ENCODE peak calls at places on chromosomes 3 and 15, in ten cellular contexts. M is pancreas; R is heart left ventricle; F is CD8-positive, alpha-beta T cell; Y is astrocyte; D is heart right ventricle; N is psoas muscle; Z is GM23248; A is trophoblast cell; H is RWPE2. O is an unnamed sample. For H3K27me3 and H3K4me1, the result is how much of the 10 kb centered on the place peaks cover.

GRCh38 chr15:61084944-61085367 is 144.1 kb downstream of the RORA start:
- DNase-seq in M (no peak), R (peak), F (no peak), Y (no peak), D (peak), N (no peak), Z (no peak), A (no peak), H (no peak), O (no peak)

GRCh38 chr3:107861422-107861821 is 229.4 kb downstream of the CD47 start:
- DNase-seq in M (no peak), R (no peak), F (no peak), Y (no peak), D (no peak), N (no peak), Z (no peak), A (peak), H (no peak), O (no peak)

GRCh38 chr3:4533489-4534443 is 40.6 kb downstream of the ITPR1 start:
- DNase-seq in M (peak), R (no peak), F (no peak), Y (peak), D (peak), N (no peak), Z (no peak), A (peak), H (no peak), O (no peak)

GRCh38 chr15:73125219-73125618 is 73.0 kb downstream of the NEO1 start:
- DNase-seq in M (no peak), R (no peak), F (no peak), Y (no peak), D (no peak), N (no peak), Z (peak), A (no peak), H (no peak), O (no peak)

GRCh38 chr15:40456299-40456712 is 14.5 kb upstream of the CHST14 start:
- DNase-seq in M (peak), R (no peak), F (no peak), Y (no peak), D (no peak), N (no peak), Z (no peak), A (peak), H (no peak), O (no peak)

GRCh38 chr15:81195339-81195864 is 1.3 kb upstream of the IL16 start:
- DNase-seq in M (no peak), R (no peak), F (no peak), Y (no peak), D (no peak), N (no peak), Z (no peak), A (no peak), H (no peak), O (no peak)

GRCh38 chr3:158918008-158918407 is 116.2 kb downstream of the MFSD1 start:
- DNase-seq in M (peak), R (no peak), F (no peak), Y (peak), D (peak), N (no peak), Z (peak), A (peak), H (no peak), O (no peak)

GRCh38 chr3:65972765-65973164 is 66.0 kb downstream of the MAGI1 start:
- DNase-seq in M (no peak), R (no peak), F (no peak), Y (no peak), D (no peak), N (no peak), Z (no peak), A (no peak), H (no peak), O (no peak)

GRCh38 chr15:28977377-28978010 is 91.7 kb downstream of the APBA2 start:
- DNase-seq in M (peak), R (peak), F (no peak), Y (peak), D (peak), N (no peak), Z (peak), A (peak), H (peak), O (no peak)

GRCh38 chr3:26562324-26562723 is 60.2 kb upstream of the LRRC3B start:
- DNase-seq in M (no peak), R (no peak), F (no peak), Y (no peak), D (no peak), N (no peak), Z (no peak), A (no peak), H (no peak), O (no peak)

GRCh38 chr3:76403556-76403955 is 618.2 kb upstream of the ZNF717 start:
- DNase-seq in M (no peak), R (no peak), F (no peak), Y (peak), D (no peak), N (no peak), Z (peak), A (no peak), H (no peak), O (no peak)

GRCh38 chr3:10378742-10379141 is 57.8 kb upstream of the SEC13 start:
- DNase-seq in M (no peak), R (no peak), F (no peak), Y (no peak), D (no peak), N (no peak), Z (no peak), A (no peak), H (no peak), O (no peak)

GRCh38 chr3:112427123-112427522 is 72.1 kb downstream of the BTLA start:
- DNase-seq in M (no peak), R (no peak), F (no peak), Y (no peak), D (no peak), N (no peak), Z (no peak), A (no peak), H (no peak), O (no peak)

GRCh38 chr3:94928921-94929320 is 866.1 kb downstream of the NSUN3 start:
- DNase-seq in M (no peak), R (no peak), F (no peak), Y (peak), D (no peak), N (no peak), Z (peak), A (peak), H (peak), O (no peak)

GRCh38 chr3:196180346-196180745 is 30.9 kb downstream of the ZDHHC19 start:
- DNase-seq in M (no peak), R (no peak), F (no peak), Y (no peak), D (no peak), N (peak), Z (no peak), A (no peak), H (no peak), O (no peak)

GRCh38 chr3:127157181-127157828 is 35.6 kb upstream of the PRR23E start:
- DNase-seq in M (no peak), R (no peak), F (no peak), Y (no peak), D (no peak), N (peak), Z (no peak), A (no peak), H (no peak), O (no peak)

GRCh38 chr15:60026555-60026954 is 22.4 kb downstream of the FOXB1 start:
- DNase-seq in M (no peak), R (no peak), F (no peak), Y (no peak), D (no peak), N (no peak), Z (peak), A (no peak), H (no peak), O (no peak)

GRCh38 chr3:53062905-53063304 is 17.0 kb upstream of the SFMBT1 start:
- DNase-seq in M (no peak), R (no peak), F (no peak), Y (no peak), D (no peak), N (no peak), Z (no peak), A (no peak), H (no peak), O (no peak)

GRCh38 chr3:52531636-52532516 is 1.8 kb downstream of the NT5DC2 start:
- DNase-seq in M (peak), R (peak), F (no peak), Y (no peak), D (peak), N (peak), Z (no peak), A (no peak), H (peak), O (no peak)

GRCh38 chr3:99532246-99532645 is 106.1 kb upstream of the COL8A1 start:
- DNase-seq in M (no peak), R (peak), F (no peak), Y (peak), D (peak), N (no peak), Z (peak), A (peak), H (no peak), O (no peak)

GRCh38 chr3:178384302-178384939 is 151.8 kb upstream of the KCNMB2 start:
- DNase-seq in M (no peak), R (no peak), F (no peak), Y (peak), D (no peak), N (no peak), Z (peak), A (no peak), H (no peak), O (no peak)

GRCh38 chr3:135145581-135145980 is 350.5 kb downstream of the EPHB1 start:
- DNase-seq in M (no peak), R (no peak), F (no peak), Y (no peak), D (no peak), N (no peak), Z (peak), A (no peak), H (no peak), O (no peak)

GRCh38 chr3:184538600-184539431 is 22.8 kb upstream of the EPHB3 start:
- DNase-seq in M (no peak), R (peak), F (no peak), Y (no peak), D (no peak), N (no peak), Z (no peak), A (no peak), H (no peak), O (no peak)
- H3K27me3 ChIP-seq in M (under half), R (under half), F (under half), Y (under half), D (under half), N (under half), Z (half or more), A (under half), H (under half), O (under half)

GRCh38 chr3:42014443-42014945 is 52.6 kb upstream of the ULK4 start:
- DNase-seq in M (no peak), R (peak), F (no peak), Y (no peak), D (no peak), N (no peak), Z (peak), A (no peak), H (no peak), O (no peak)

GRCh38 chr3:42014949-42015533 is 53.1 kb upstream of the ULK4 start:
- DNase-seq in M (peak), R (peak), F (no peak), Y (no peak), D (peak), N (peak), Z (peak), A (no peak), H (no peak), O (peak)

GRCh38 chr3:42012378-42012934 is 50.6 kb upstream of the ULK4 start:
- DNase-seq in M (no peak), R (no peak), F (no peak), Y (no peak), D (no peak), N (no peak), Z (no peak), A (no peak), H (no peak), O (no peak)

GRCh38 chr3:42012935-42013651 is 51.2 kb upstream of the ULK4 start:
- DNase-seq in M (peak), R (peak), F (peak), Y (no peak), D (peak), N (peak), Z (peak), A (peak), H (no peak), O (peak)

GRCh38 chr3:42013652-42014442 is 51.9 kb upstream of the ULK4 start:
- DNase-seq in M (peak), R (peak), F (no peak), Y (no peak), D (peak), N (peak), Z (peak), A (peak), H (no peak), O (peak)
- H3K4me1 ChIP-seq in M (under half), R (under half), F (under half), Y (under half), D (under half), N (under half), Z (under half), A (under half), H (under half), O (under half)

DNA sequence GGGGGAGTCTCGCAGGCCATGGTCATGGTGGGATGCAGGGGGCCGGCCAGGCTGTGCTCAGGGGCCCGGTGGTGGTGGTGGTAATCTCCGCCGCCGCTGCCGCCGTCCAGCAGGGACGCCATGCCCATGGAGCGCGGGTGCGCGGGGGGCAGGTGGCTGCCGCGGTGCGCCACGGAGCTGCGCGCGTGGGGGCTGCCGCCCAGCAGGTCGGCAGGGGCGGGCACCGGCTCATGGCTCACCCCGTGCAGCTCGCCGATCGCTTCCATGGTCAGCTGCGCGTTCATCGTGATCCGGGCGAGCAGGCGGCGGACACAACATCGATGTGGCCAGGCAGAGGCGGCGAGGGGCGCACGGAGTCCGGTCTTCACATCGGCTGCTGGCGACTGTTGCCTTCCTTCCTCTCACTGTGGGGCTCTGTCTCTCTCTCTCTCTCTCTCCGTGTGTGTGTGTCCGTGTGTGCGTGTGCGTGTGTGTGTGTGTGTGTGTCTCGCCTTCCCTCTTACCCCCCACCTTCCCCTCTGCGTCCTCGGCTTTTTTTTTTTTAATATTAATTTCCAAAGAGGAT is 453 bp downstream of the ONECUT1 start:
- DNase-seq in M (peak), R (no peak), F (no peak), Y (peak), D (no peak), N (no peak), Z (peak), A (no peak), H (no peak), O (no peak)
- H3K27me3 ChIP-seq in M (under half), R (half or more), F (under half), Y (half or more), D (half or more), N (half or more), Z (half or more), A (half or more), H (half or more), O (half or more)

GRCh38 chr3:115658337-115659181 is 35.2 kb downstream of the GAP43 start:
- DNase-seq in M (peak), R (peak), F (peak), Y (peak), D (peak), N (peak), Z (peak), A (peak), H (peak), O (peak)

GRCh38 chr3:115657168-115657567 is 33.9 kb downstream of the GAP43 start:
- DNase-seq in M (no peak), R (no peak), F (no peak), Y (no peak), D (no peak), N (no peak), Z (no peak), A (no peak), H (no peak), O (no peak)

GRCh38 chr3:115659861-115660260 is 36.6 kb downstream of the GAP43 start:
- DNase-seq in M (no peak), R (no peak), F (no peak), Y (peak), D (no peak), N (no peak), Z (peak), A (no peak), H (no peak), O (no peak)

GRCh38 chr3:115659253-115659652 is 35.9 kb downstream of the GAP43 start:
- DNase-seq in M (no peak), R (no peak), F (no peak), Y (no peak), D (no peak), N (no peak), Z (peak), A (no peak), H (no peak), O (no peak)

GRCh38 chr3:115658032-115658336 is 34.7 kb downstream of the GAP43 start:
- DNase-seq in M (no peak), R (no peak), F (no peak), Y (no peak), D (no peak), N (no peak), Z (no peak), A (no peak), H (no peak), O (no peak)
- H3K4me1 ChIP-seq in M (under half), R (under half), F (under half), Y (under half), D (under half), N (under half), Z (under half), A (under half), H (under half), O (under half)

DNA sequence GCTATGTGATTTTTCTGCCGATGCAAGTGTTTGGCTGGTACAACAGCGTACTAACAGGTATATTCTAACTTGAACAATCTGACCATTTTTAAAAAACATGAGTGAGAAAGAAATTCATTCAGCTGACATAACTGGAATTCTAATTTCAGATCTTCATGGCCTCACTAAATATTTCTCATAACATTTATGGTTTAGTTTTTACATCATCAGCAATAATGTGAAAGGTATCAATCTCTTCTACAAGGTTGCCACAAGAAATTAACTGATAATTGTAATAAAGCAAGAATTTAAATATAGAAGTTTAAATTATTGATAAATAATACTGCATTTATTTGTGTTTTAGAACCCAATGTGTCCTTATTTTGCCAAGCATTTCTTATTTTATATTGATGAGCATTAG is 5.2 kb upstream of the C3orf80 start:
- DNase-seq in M (no peak), R (no peak), F (no peak), Y (no peak), D (no peak), N (no peak), Z (no peak), A (no peak), H (no peak), O (no peak)
- H3K27me3 ChIP-seq in M (under half), R (under half), F (under half), Y (under half), D (under half), N (under half), Z (under half), A (under half), H (under half), O (under half)

DNA sequence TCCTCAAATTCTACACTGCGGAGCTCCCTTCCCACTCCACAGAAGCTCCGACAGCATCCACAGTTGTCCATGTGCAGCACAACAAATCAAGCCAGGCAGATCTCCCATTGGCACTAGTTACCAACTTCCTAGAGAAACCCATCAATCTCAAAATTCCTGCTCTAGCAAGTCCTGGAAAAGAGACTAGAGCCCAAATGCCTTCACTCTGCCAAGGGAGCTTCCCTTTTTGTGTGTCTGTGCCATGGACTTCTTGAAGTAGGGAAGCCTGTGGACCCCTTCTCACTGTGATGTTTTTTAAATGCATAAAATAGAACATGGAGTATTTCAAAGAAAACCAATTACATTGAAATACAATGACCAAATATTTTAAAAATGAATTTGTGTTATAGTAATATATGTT is 59.1 kb downstream of the TGFBR2 start:
- DNase-seq in M (no peak), R (no peak), F (no peak), Y (no peak), D (no peak), N (no peak), Z (no peak), A (no peak), H (no peak), O (no peak)
- H3K4me1 ChIP-seq in M (under half), R (under half), F (half or more), Y (under half), D (half or more), N (under half), Z (under half), A (under half), H (under half), O (under half)

DNA sequence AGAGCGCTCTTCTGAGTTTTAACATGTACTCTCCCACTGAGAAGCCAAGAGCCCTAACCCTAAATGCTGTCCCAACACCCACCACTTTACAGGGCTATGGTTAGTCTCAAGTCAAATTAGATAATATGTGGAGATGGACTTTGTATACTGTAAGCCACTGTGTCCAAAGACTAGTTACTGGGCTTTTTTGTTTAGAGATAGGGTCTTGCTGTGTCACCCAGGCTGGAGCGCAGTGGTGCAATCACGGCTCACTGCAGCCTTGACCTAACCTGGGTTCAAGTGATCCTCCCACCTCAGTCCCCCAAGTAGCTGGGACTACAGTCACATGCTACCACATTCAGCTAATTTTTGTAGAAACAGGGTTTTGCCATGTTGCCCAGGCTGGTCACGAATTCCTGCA is 23.2 kb downstream of the ZNF445 start:
- DNase-seq in M (no peak), R (no peak), F (no peak), Y (no peak), D (no peak), N (no peak), Z (no peak), A (no peak), H (no peak), O (no peak)
- H3K27me3 ChIP-seq in M (under half), R (under half), F (under half), Y (under half), D (under half), N (under half), Z (under half), A (under half), H (under half), O (under half)

O was measured in gastrocnemius medialis.